ENCODE peak calls at places on chromosomes 6 and 20, in seven cellular contexts. C, G, V, B, E, L and K are unnamed samples.

GRCh38 chr20:58886546-58886945 is 34.0 kb downstream of the GNAS start:
- DNase-seq in C (no peak), G (no peak), V (no peak), B (no peak), E (no peak), L (no peak), K (no peak)

GRCh38 chr20:63052571-63053429 is 46.0 kb upstream of the BHLHE23 start:
- DNase-seq in C (no peak), G (no peak), V (no peak), B (no peak), E (no peak), L (no peak), K (no peak)

GRCh38 chr20:43550456-43550855 is 8.4 kb upstream of the SGK2 start:
- DNase-seq in C (no peak), G (no peak), V (no peak), B (no peak), E (no peak), L (no peak), K (no peak)

GRCh38 chr6:80440496-80441160 is 334.2 kb downstream of the BCKDHB start:
- DNase-seq in C (no peak), G (no peak), V (no peak), B (no peak), E (no peak), L (no peak), K (no peak)

GRCh38 chr20:46025376-46025783 is 3.6 kb upstream of the SLC12A5 start:
- DNase-seq in C (no peak), G (no peak), V (no peak), B (no peak), E (no peak), L (no peak), K (no peak)

GRCh38 chr6:128731249-128732165 is 151.4 kb upstream of the LAMA2 start:
- DNase-seq in C (peak; percentile 37), G (peak; percentile 38), V (no peak), B (peak; percentile 72), E (peak; percentile 63), L (peak; percentile 59), K (peak; percentile 66)

GRCh38 chr6:109513571-109514071 is 30.6 kb upstream of the ZBTB24 start:
- DNase-seq in C (no peak), G (no peak), V (no peak), B (peak; percentile 80), E (peak; percentile 51), L (no peak), K (peak; percentile 77)

GRCh38 chr20:15653396-15654207 is 919.6 kb downstream of the KIF16B start:
- DNase-seq in C (no peak), G (no peak), V (no peak), B (no peak), E (peak; percentile 65), L (no peak), K (peak; percentile 48)

GRCh38 chr6:139029470-139030210 is 1.1 kb downstream of the ABRACL start:
- DNase-seq in C (peak; percentile 45), G (peak; percentile 45), V (peak; percentile 70), B (peak; percentile 52), E (peak; percentile 74), L (peak; percentile 61), K (peak; percentile 59)

GRCh38 chr6:54722328-54722727 is 124.2 kb upstream of the FAM83B start:
- DNase-seq in C (no peak), G (no peak), V (no peak), B (no peak), E (no peak), L (no peak), K (peak; percentile 3)

GRCh38 chr6:116847234-116847633 is 18.4 kb upstream of the GPRC6A start:
- DNase-seq in C (no peak), G (no peak), V (no peak), B (peak; percentile 35), E (peak; percentile 44), L (no peak), K (peak; percentile 41)

GRCh38 chr20:59342017-59342957 is 41.9 kb downstream of the EDN3 start:
- DNase-seq in C (no peak), G (no peak), V (no peak), B (no peak), E (no peak), L (no peak), K (no peak)

GRCh38 chr6:42028234-42029061 is 21.9 kb upstream of the TAF8 start:
- DNase-seq in C (no peak), G (no peak), V (no peak), B (peak; percentile 97), E (peak; percentile 96), L (peak; percentile 42), K (peak; percentile 86)

GRCh38 chr20:43915209-43916072 is 789 bp downstream of the TOX2 start:
- DNase-seq in C (no peak), G (peak; percentile 68), V (peak; percentile 78), B (peak; percentile 54), E (peak; percentile 64), L (no peak), K (peak; percentile 23)

GRCh38 chr6:90598192-90598951 is 11.5 kb upstream of the MAP3K7 start:
- DNase-seq in C (no peak), G (no peak), V (no peak), B (no peak), E (no peak), L (no peak), K (no peak)

GRCh38 chr6:36119209-36119608 is 11.1 kb upstream of the MAPK13 start:
- DNase-seq in C (no peak), G (no peak), V (no peak), B (no peak), E (no peak), L (no peak), K (no peak)

GRCh38 chr6:85421963-85422362 is 27.9 kb upstream of the NT5E start:
- DNase-seq in C (no peak), G (no peak), V (no peak), B (no peak), E (no peak), L (peak; percentile 63), K (peak; percentile 77)

GRCh38 chr6:154370545-154370944 is 13.9 kb upstream of the IPCEF1 start:
- DNase-seq in C (no peak), G (no peak), V (no peak), B (peak; percentile 30), E (peak; percentile 41), L (no peak), K (peak; percentile 58)

GRCh38 chr20:40812415-40813212 is 123.6 kb upstream of the MAFB start:
- DNase-seq in C (no peak), G (peak; percentile 19), V (no peak), B (no peak), E (no peak), L (no peak), K (no peak)

GRCh38 chr20:19786311-19786710 is 28.3 kb downstream of the RIN2 start:
- DNase-seq in C (no peak), G (peak; percentile 43), V (no peak), B (peak; percentile 74), E (peak; percentile 82), L (peak; percentile 97), K (peak; percentile 92)

GRCh38 chr20:40654876-40655275 is 34.2 kb downstream of the MAFB start:
- DNase-seq in C (no peak), G (no peak), V (no peak), B (no peak), E (no peak), L (no peak), K (no peak)

GRCh38 chr20:46823271-46823747 is 71.3 kb upstream of the EYA2 start:
- DNase-seq in C (no peak), G (no peak), V (no peak), B (no peak), E (no peak), L (no peak), K (no peak)

GRCh38 chr6:89951574-89952360 is 57.5 kb downstream of the GJA10 start:
- DNase-seq in C (no peak), G (peak; percentile 64), V (no peak), B (peak; percentile 39), E (no peak), L (no peak), K (peak; percentile 31)

DNA sequence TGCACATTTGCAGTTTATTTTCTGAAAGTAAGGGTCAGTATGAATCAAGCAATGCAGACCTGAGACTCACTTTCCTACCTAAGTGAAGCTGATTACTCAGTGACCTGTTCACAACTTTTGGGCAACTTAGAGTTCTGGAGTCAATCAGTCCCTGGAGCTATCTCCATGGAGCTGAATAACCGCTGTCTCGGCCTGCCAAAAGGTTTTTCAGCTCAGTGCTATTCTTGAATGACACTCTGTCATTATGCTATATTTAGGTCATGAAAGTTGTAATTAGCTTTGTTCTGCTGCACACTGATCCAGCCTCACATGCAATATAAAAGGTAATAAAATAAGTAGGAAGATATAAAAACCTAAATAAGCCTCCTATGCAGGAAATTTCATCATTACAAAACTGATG is 356.0 kb downstream of the BMP2 start:
- DNase-seq in C (no peak), G (no peak), V (no peak), B (no peak), E (no peak), L (no peak), K (no peak)
- H3K27ac ChIP-seq in C (no peak overlapping the region), G (no peak overlapping the region), V (no peak overlapping the region), B (no peak overlapping the region), E (no peak overlapping the region), L (no peak overlapping the region), K (no peak overlapping the region)

GRCh38 chr20:54209216-54209813 is 1.4 kb downstream of the PFDN4 start:
- DNase-seq in C (no peak), G (no peak), V (no peak), B (peak; percentile 42), E (no peak), L (no peak), K (no peak)
- H3K23ac ChIP-seq in C (no peak overlapping the region), G (no peak overlapping the region), V (no peak overlapping the region), B (no peak overlapping the region), E (no peak overlapping the region), L (no peak overlapping the region), K (no peak overlapping the region)

DNA sequence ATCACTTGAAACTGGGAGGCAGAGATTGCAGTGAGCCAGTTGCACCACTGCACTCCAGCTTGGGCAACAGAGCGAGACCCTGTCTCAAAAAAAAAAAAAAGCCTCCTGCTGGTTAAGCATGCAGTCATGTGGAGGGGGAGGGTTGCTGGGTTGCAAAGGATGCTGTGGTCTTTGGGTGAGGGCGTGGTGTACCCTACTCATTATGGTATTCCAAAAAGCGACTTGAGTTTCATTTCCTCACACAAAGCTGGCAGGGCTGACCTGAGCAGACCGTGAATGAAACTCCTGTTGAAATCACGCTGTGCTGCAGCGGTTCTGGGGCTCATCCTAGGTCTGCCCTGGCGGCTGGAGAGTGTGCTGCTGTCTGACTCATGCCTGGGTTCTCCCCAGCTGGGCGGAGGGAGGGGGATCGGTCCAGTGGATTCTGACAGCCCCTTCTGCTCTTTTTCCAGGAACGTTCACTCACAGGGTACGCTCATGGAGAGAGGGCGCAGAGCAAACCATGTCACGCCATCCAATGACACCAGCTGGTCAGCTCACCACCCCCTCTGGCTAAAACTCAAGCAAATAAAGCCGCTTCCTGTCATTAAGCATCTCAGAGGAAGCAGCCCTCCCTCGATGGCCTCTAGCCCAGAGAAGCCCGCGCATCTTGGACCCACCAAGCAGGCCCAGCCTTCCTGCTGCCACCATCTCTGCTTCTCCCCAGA is 166.2 kb downstream of the SCML4 start:
- DNase-seq in C (no peak), G (peak; percentile 55), V (no peak), B (no peak), E (peak; percentile 93), L (no peak), K (peak; percentile 86)
- H3K27ac ChIP-seq in C (no peak overlapping the region), G (no peak overlapping the region), V (no peak overlapping the region), B (no peak overlapping the region), E (peak overlapping the region; percentile 46), L (no peak overlapping the region), K (peak overlapping the region; percentile 79)

DNA sequence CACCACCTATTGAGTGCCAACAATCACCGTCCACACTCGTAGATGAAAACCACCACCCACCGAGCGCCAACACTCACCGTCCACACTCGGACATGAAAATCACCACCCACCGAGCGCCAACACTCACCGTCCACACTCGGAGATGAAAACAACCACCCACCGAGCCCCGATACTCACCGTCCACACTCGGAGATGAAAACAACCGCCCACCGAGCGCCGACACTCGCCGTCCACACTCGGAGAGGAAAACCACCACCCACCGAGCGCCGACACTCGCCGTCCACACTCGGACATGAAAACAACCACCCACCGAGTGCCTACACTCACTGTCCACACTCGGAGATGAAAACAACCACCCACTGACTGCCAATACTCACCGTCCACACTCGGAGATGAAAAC is 129.3 kb downstream of the IRF4 start:
- DNase-seq in C (no peak), G (no peak), V (no peak), B (no peak), E (no peak), L (no peak), K (no peak)
- H3K23ac ChIP-seq in C (no peak overlapping the region), G (no peak overlapping the region), V (no peak overlapping the region), B (no peak overlapping the region), E (no peak overlapping the region), L (no peak overlapping the region), K (no peak overlapping the region)